ENCODE peak calls at places on chromosomes 16 and 17, in six cellular contexts. N is HFF-Myc; B is neural progenitor cell; F is bronchial epithelial cell; L is LoVo; K is activated T-cell treated with anti-CD3 and anti-CD28 coated beads, Interleukin-2, amount 50 U/mL, for 24 hours. S is an unnamed sample.

GRCh38 chr17:82933006-82933310 is 93.1 kb upstream of the ZNF750 start:
- DNase-seq in N (no peak), B (no peak), F (no peak), L (no peak), K (peak; percentile 22), S (no peak)

GRCh38 chr16:10729649-10730048 is 14.0 kb upstream of the NUBP1 start:
- DNase-seq in N (peak; percentile 21), B (peak; percentile 16), F (peak; percentile 79), L (peak; percentile 60), K (no peak), S (no peak)

GRCh38 chr16:12340151-12340733 is 363.7 kb downstream of the SNX29 start:
- DNase-seq in N (no peak), B (peak; percentile 64), F (peak; percentile 36), L (peak; percentile 14), K (no peak), S (no peak)

GRCh38 chr17:79844869-79845600 is 5.8 kb upstream of the CBX4 start:
- DNase-seq in N (no peak), B (peak; percentile 85), F (no peak), L (no peak), K (peak; percentile 73), S (peak; percentile 41)

GRCh38 chr16:4273858-4274291 is 1.1 kb upstream of the TFAP4 start:
- DNase-seq in N (no peak), B (peak; percentile 76), F (peak; percentile 67), L (peak; percentile 58), K (peak; percentile 76), S (peak; percentile 19)

GRCh38 chr17:7330099-7331015 is 1.2 kb upstream of the NEURL4 start:
- DNase-seq in N (no peak), B (peak; percentile 92), F (peak; percentile 76), L (peak; percentile 69), K (peak; percentile 89), S (peak; percentile 79)

GRCh38 chr16:1743376-1744337 is 27.7 kb downstream of the NME3 start:
- DNase-seq in N (no peak), B (no peak), F (no peak), L (no peak), K (no peak), S (no peak)

GRCh38 chr17:74682442-74683190 is 30.1 kb downstream of the CD300LF start:
- DNase-seq in N (no peak), B (no peak), F (no peak), L (no peak), K (no peak), S (no peak)